ENCODE peak calls at places on chromosomes 4 and X, in eight cellular contexts. B is activated naive CD4-positive, alpha-beta T cell; Q is tibial artery; I is skeletal muscle cell; Y is astrocyte; P is epithelial cell of esophagus; E is stimulated activated CD8-positive, alpha-beta memory T cell treated with anti-CD3 and anti-CD28 coated beads, Interleukin-7, amount 100 ng/mL, for 24 hours; Z is kidney tubule cell. F is an unnamed sample.
A peak's percentile ranks its signal among the peaks of the same experiment; 100 is the strongest.

GRCh38 chr4:95675623-95676022 is 126.8 kb upstream of the UNC5C start:
- DNase-seq in B (no peak), Q (no peak), I (no peak), Y (no peak), P (no peak), E (no peak), Z (no peak), F (no peak)

GRCh38 chrX:120840826-120841225 is 34.8 kb downstream of the CT47B1 start:
- DNase-seq in B (no peak), Q (no peak), I (peak; percentile 51), Y (peak; percentile 66), P (peak; percentile 31), E (no peak), Z (peak; percentile 16), F (no peak)

GRCh38 chr4:26789208-26789607 is 71.4 kb upstream of the STIM2 start:
- DNase-seq in B (no peak), Q (no peak), I (no peak), Y (no peak), P (peak; percentile 19), E (no peak), Z (no peak), F (no peak)

GRCh38 chrX:104118765-104119164 is 6.4 kb downstream of the ZCCHC18 start:
- DNase-seq in B (no peak), Q (no peak), I (no peak), Y (no peak), P (no peak), E (no peak), Z (no peak), F (no peak)

GRCh38 chrX:40154853-40155616 is 57.3 kb upstream of the BCOR start:
- DNase-seq in B (no peak), Q (peak; percentile 84), I (no peak), Y (no peak), P (no peak), E (no peak), Z (peak; percentile 39), F (peak; percentile 51)

GRCh38 chr4:92483341-92483740 is 179.6 kb downstream of the GRID2 start:
- DNase-seq in B (no peak), Q (no peak), I (no peak), Y (no peak), P (no peak), E (no peak), Z (no peak), F (no peak)

GRCh38 chrX:46386511-46386910 is 158.7 kb downstream of the ZNF674 start:
- DNase-seq in B (no peak), Q (no peak), I (no peak), Y (no peak), P (no peak), E (no peak), Z (no peak), F (no peak)

GRCh38 chr4:173159791-173160190 is 8.8 kb upstream of the GALNT7 start:
- DNase-seq in B (no peak), Q (no peak), I (no peak), Y (peak; percentile 14), P (no peak), E (no peak), Z (no peak), F (no peak)

GRCh38 chr4:12110607-12111006 is 681.9 kb upstream of the HS3ST1 start:
- DNase-seq in B (no peak), Q (no peak), I (no peak), Y (no peak), P (no peak), E (no peak), Z (no peak), F (no peak)

GRCh38 chr4:184596617-184597185 is 52.5 kb downstream of the CASP3 start:
- DNase-seq in B (no peak), Q (no peak), I (no peak), Y (no peak), P (no peak), E (no peak), Z (no peak), F (no peak)

GRCh38 chr4:67292045-67292444 is 253.3 kb downstream of the CENPC start:
- DNase-seq in B (no peak), Q (no peak), I (no peak), Y (no peak), P (no peak), E (no peak), Z (no peak), F (no peak)

GRCh38 chrX:43661521-43662240 is 5.6 kb downstream of the MAOA start:
- DNase-seq in B (no peak), Q (peak; percentile 24), I (no peak), Y (peak; percentile 55), P (peak; percentile 27), E (no peak), Z (peak; percentile 32), F (no peak)

GRCh38 chr4:77697860-77698599 is 92.4 kb downstream of the CXCL13 start:
- DNase-seq in B (no peak), Q (no peak), I (peak; percentile 58), Y (peak; percentile 55), P (peak; percentile 78), E (no peak), Z (peak; percentile 78), F (no peak)

GRCh38 chr4:23741586-23742240 is 148.1 kb downstream of the PPARGC1A start:
- DNase-seq in B (no peak), Q (no peak), I (no peak), Y (no peak), P (no peak), E (no peak), Z (no peak), F (no peak)

GRCh38 chr4:110860125-110860524 is 237.2 kb upstream of the PITX2 start:
- DNase-seq in B (no peak), Q (no peak), I (no peak), Y (no peak), P (no peak), E (no peak), Z (no peak), F (no peak)

GRCh38 chrX:115958687-115959359 is 211.7 kb upstream of the AGTR2 start:
- DNase-seq in B (no peak), Q (no peak), I (no peak), Y (no peak), P (peak; percentile 19), E (no peak), Z (peak; percentile 44), F (no peak)

GRCh38 chr4:123955167-123955824 is 558.7 kb downstream of the SPRY1 start:
- DNase-seq in B (no peak), Q (no peak), I (no peak), Y (no peak), P (no peak), E (no peak), Z (no peak), F (no peak)

GRCh38 chrX:12497832-12498591 is 293.2 kb upstream of the PRPS2 start:
- DNase-seq in B (no peak), Q (no peak), I (no peak), Y (no peak), P (no peak), E (no peak), Z (no peak), F (peak; percentile 17)

GRCh38 chr4:8911311-8912088 is 39.9 kb upstream of the HMX1 start:
- DNase-seq in B (no peak), Q (peak; percentile 16), I (no peak), Y (no peak), P (no peak), E (no peak), Z (no peak), F (no peak)

GRCh38 chr4:160194716-160195115 is 1091.8 kb downstream of the RAPGEF2 start:
- DNase-seq in B (no peak), Q (no peak), I (no peak), Y (no peak), P (no peak), E (no peak), Z (no peak), F (no peak)

GRCh38 chr4:19832388-19832787 is 419.3 kb upstream of the SLIT2 start:
- DNase-seq in B (no peak), Q (no peak), I (no peak), Y (peak; percentile 24), P (peak; percentile 41), E (no peak), Z (no peak), F (no peak)

GRCh38 chr4:173521474-173522159 is 8.4 kb downstream of the HAND2 start:
- DNase-seq in B (no peak), Q (peak; percentile 39), I (no peak), Y (no peak), P (no peak), E (no peak), Z (no peak), F (no peak)

GRCh38 chr4:84327526-84327925 is 171.6 kb downstream of the NKX6-1 start:
- DNase-seq in B (no peak), Q (no peak), I (no peak), Y (no peak), P (no peak), E (no peak), Z (no peak), F (no peak)

GRCh38 chrX:79140731-79141130 is 3.8 kb upstream of the GPR174 start:
- DNase-seq in B (no peak), Q (no peak), I (no peak), Y (no peak), P (no peak), E (no peak), Z (no peak), F (no peak)

GRCh38 chrX:119721926-119722325 is 29.0 kb upstream of the SEPTIN6 start:
- DNase-seq in B (no peak), Q (no peak), I (no peak), Y (no peak), P (no peak), E (no peak), Z (no peak), F (no peak)

GRCh38 chr4:3642056-3642630 is 109.9 kb upstream of the LRPAP1 start:
- DNase-seq in B (no peak), Q (no peak), I (no peak), Y (no peak), P (no peak), E (no peak), Z (no peak), F (no peak)

GRCh38 chrX:107672955-107673378 is 44.7 kb downstream of the PRPS1 start:
- DNase-seq in B (peak; percentile 67), Q (peak; percentile 77), I (peak; percentile 85), Y (peak; percentile 66), P (peak; percentile 80), E (no peak), Z (peak; percentile 79), F (peak; percentile 65)

GRCh38 chr4:63296773-63297172 is 1112.5 kb downstream of the TECRL start:
- DNase-seq in B (no peak), Q (no peak), I (no peak), Y (no peak), P (peak; percentile 51), E (no peak), Z (no peak), F (no peak)

GRCh38 chrX:118588715-118589114 is 93.1 kb downstream of the DOCK11 start:
- DNase-seq in B (no peak), Q (no peak), I (no peak), Y (peak; percentile 8), P (no peak), E (no peak), Z (no peak), F (no peak)

GRCh38 chrX:31715675-31716074 is 643.8 kb upstream of the FTHL17 start:
- DNase-seq in B (no peak), Q (no peak), I (no peak), Y (no peak), P (no peak), E (no peak), Z (peak; percentile 38), F (no peak)

GRCh38 chrX:105190252-105190853 is 30.1 kb downstream of the TEX13A start:
- DNase-seq in B (no peak), Q (no peak), I (no peak), Y (peak; percentile 2), P (peak; percentile 29), E (no peak), Z (peak; percentile 52), F (peak; percentile 16)

GRCh38 chrX:152926279-152926678 is 28.4 kb downstream of the ZNF185 start:
- DNase-seq in B (peak; percentile 12), Q (no peak), I (no peak), Y (peak; percentile 50), P (peak; percentile 63), E (no peak), Z (peak; percentile 83), F (peak; percentile 65)

GRCh38 chr4:59553063-59553738 is 1646.9 kb upstream of the ADGRL3 start:
- DNase-seq in B (no peak), Q (no peak), I (no peak), Y (peak; percentile 25), P (peak; percentile 3), E (no peak), Z (peak; percentile 74), F (peak; percentile 18)

GRCh38 chrX:140507982-140508305 is 3.1 kb upstream of the SOX3 start:
- DNase-seq in B (no peak), Q (no peak), I (no peak), Y (no peak), P (no peak), E (no peak), Z (no peak), F (no peak)

F was measured in GM10248.